ENCODE peak calls at places on chromosomes 5 and 9, in five cellular contexts. One of them, this sample, is unnamed.

GRCh38 chr9:121984726-121985402 is 108.2 kb downstream of the TTLL11 start:
- DNase-seq in natural killer cell: no peak
- DNase-seq in GM06990: no peak
- DNase-seq in cardiac fibroblast: peak
- DNase-seq in C1 segment of cervical spinal cord: no peak
- DNase-seq in this sample: no peak

GRCh38 chr5:175343292-175343691 is 100.7 kb downstream of the DRD1 start:
- DNase-seq in natural killer cell: no peak
- DNase-seq in GM06990: no peak
- DNase-seq in cardiac fibroblast: no peak
- DNase-seq in C1 segment of cervical spinal cord: no peak
- DNase-seq in this sample: no peak

GRCh38 chr9:74534847-74535246 is 37.7 kb downstream of the RORB start:
- DNase-seq in natural killer cell: no peak
- DNase-seq in GM06990: no peak
- DNase-seq in cardiac fibroblast: no peak
- DNase-seq in C1 segment of cervical spinal cord: no peak
- DNase-seq in this sample: no peak

GRCh38 chr9:32644698-32645097 is 9.2 kb upstream of the TAF1L start:
- DNase-seq in natural killer cell: no peak
- DNase-seq in GM06990: no peak
- DNase-seq in cardiac fibroblast: peak
- DNase-seq in C1 segment of cervical spinal cord: no peak
- DNase-seq in this sample: no peak

GRCh38 chr9:106639873-106640568 is 222.9 kb upstream of the ZNF462 start:
- DNase-seq in natural killer cell: no peak
- DNase-seq in GM06990: no peak
- DNase-seq in cardiac fibroblast: no peak
- DNase-seq in C1 segment of cervical spinal cord: no peak
- DNase-seq in this sample: no peak

GRCh38 chr9:112252194-112252593 is 77.1 kb upstream of the SUSD1 start:
- DNase-seq in natural killer cell: no peak
- DNase-seq in GM06990: no peak
- DNase-seq in cardiac fibroblast: no peak
- DNase-seq in C1 segment of cervical spinal cord: no peak
- DNase-seq in this sample: no peak

GRCh38 chr9:112015736-112016135 is 119.1 kb downstream of the UGCG start:
- DNase-seq in natural killer cell: no peak
- DNase-seq in GM06990: no peak
- DNase-seq in cardiac fibroblast: no peak
- DNase-seq in C1 segment of cervical spinal cord: no peak
- DNase-seq in this sample: no peak

GRCh38 chr5:108340131-108340530 is 41.8 kb downstream of the FBXL17 start:
- DNase-seq in natural killer cell: no peak
- DNase-seq in GM06990: no peak
- DNase-seq in cardiac fibroblast: no peak
- DNase-seq in C1 segment of cervical spinal cord: no peak
- DNase-seq in this sample: no peak

GRCh38 chr5:59259238-59259637 is 634.3 kb downstream of the PDE4D start:
- DNase-seq in natural killer cell: no peak
- DNase-seq in GM06990: no peak
- DNase-seq in cardiac fibroblast: no peak
- DNase-seq in C1 segment of cervical spinal cord: no peak
- DNase-seq in this sample: no peak

GRCh38 chr5:72656756-72657513 is 149.7 kb upstream of the ZNF366 start:
- DNase-seq in natural killer cell: no peak
- DNase-seq in GM06990: no peak
- DNase-seq in cardiac fibroblast: no peak
- DNase-seq in C1 segment of cervical spinal cord: no peak
- DNase-seq in this sample: no peak

GRCh38 chr9:3495850-3496249 is 30.0 kb downstream of the RFX3 start:
- DNase-seq in natural killer cell: no peak
- DNase-seq in GM06990: no peak
- DNase-seq in cardiac fibroblast: no peak
- DNase-seq in C1 segment of cervical spinal cord: no peak
- DNase-seq in this sample: no peak

GRCh38 chr5:109318455-109319108 is 91.2 kb downstream of the PJA2 start:
- DNase-seq in natural killer cell: no peak
- DNase-seq in GM06990: no peak
- DNase-seq in cardiac fibroblast: no peak
- DNase-seq in C1 segment of cervical spinal cord: no peak
- DNase-seq in this sample: no peak

GRCh38 chr5:61744690-61745619 is 412.9 kb downstream of the ZSWIM6 start:
- DNase-seq in natural killer cell: no peak
- DNase-seq in GM06990: no peak
- DNase-seq in cardiac fibroblast: no peak
- DNase-seq in C1 segment of cervical spinal cord: no peak
- DNase-seq in this sample: no peak

GRCh38 chr5:169960659-169961058 is 19.6 kb downstream of the INSYN2B start:
- DNase-seq in natural killer cell: no peak
- DNase-seq in GM06990: no peak
- DNase-seq in cardiac fibroblast: no peak
- DNase-seq in C1 segment of cervical spinal cord: no peak
- DNase-seq in this sample: no peak

This sample was measured in activated naive CD4-positive, alpha-beta T cell.